ENCODE peak calls at places on chromosomes 2 and 18, in five cellular contexts. X is left lung, O is thoracic aorta, I is prostate gland, N is IMR-90. U is an unnamed sample.

GRCh38 chr2:158191076-158191566 is 89.4 kb downstream of the UPP2 start:
- DNase-seq in X (no peak), I (no peak), O (no peak), N (no peak), U (no peak)

GRCh38 chr2:192307530-192307929 is 112.8 kb upstream of the TMEFF2 start:
- DNase-seq in I (no peak), N (peak; percentile 17), O (no peak), X (no peak), U (no peak)

GRCh38 chr2:51032748-51033355 is 920 bp upstream of the NRXN1 start:
- DNase-seq in X (no peak), N (no peak), O (no peak), I (no peak), U (no peak)

GRCh38 chr18:1292167-1292566 is 387.5 kb downstream of the ADCYAP1 start:
- DNase-seq in I (no peak), O (no peak), X (no peak), N (no peak), U (no peak)

GRCh38 chr2:173149491-173149890 is 73.8 kb downstream of the MAP3K20 start:
- DNase-seq in N (no peak), I (no peak), O (no peak), X (no peak), U (no peak)

GRCh38 chr2:155190342-155190741 is 491.8 kb downstream of the KCNJ3 start:
- DNase-seq in X (no peak), I (no peak), N (no peak), O (no peak), U (no peak)

GRCh38 chr2:231941673-231942072 is 15.5 kb upstream of the NPPC start:
- DNase-seq in X (no peak), N (no peak), O (no peak), I (no peak), U (no peak)

GRCh38 chr18:23377669-23378469 is 75.2 kb upstream of the RIOK3 start:
- DNase-seq in N (peak; percentile 92), O (no peak), I (no peak), X (no peak), U (no peak)

GRCh38 chr2:123514808-123515207 is 510.3 kb upstream of the CNTNAP5 start:
- DNase-seq in I (no peak), N (no peak), O (no peak), X (no peak), U (no peak)

GRCh38 chr18:43661570-43661969 is 384.3 kb upstream of the SYT4 start:
- DNase-seq in X (no peak), O (no peak), I (no peak), N (peak; percentile 83), U (no peak)

GRCh38 chr18:9965711-9966624 is 52.2 kb downstream of the VAPA start:
- DNase-seq in X (no peak), I (no peak), O (no peak), N (peak; percentile 58), U (no peak)

GRCh38 chr2:160054984-160055725 is 7.3 kb downstream of the PLA2R1 start:
- DNase-seq in X (no peak), O (no peak), N (no peak), I (no peak), U (no peak)

GRCh38 chr2:144358979-144359541 is 160.9 kb downstream of the ZEB2 start:
- DNase-seq in O (no peak), N (peak; percentile 71), X (no peak), I (no peak), U (no peak)

GRCh38 chr2:103810875-103811274 is 1043.0 kb upstream of the POU3F3 start:
- DNase-seq in I (no peak), O (no peak), X (no peak), N (no peak), U (no peak)

GRCh38 chr18:79519751-79520472 is 124.2 kb downstream of the NFATC1 start:
- DNase-seq in O (no peak), X (no peak), I (no peak), N (peak; percentile 38), U (no peak)

GRCh38 chr2:169185711-169186110 is 116.3 kb downstream of the DHRS9 start:
- DNase-seq in O (no peak), I (no peak), N (no peak), X (no peak), U (no peak)

GRCh38 chr2:143475131-143475784 is 346.0 kb downstream of the ARHGAP15 start:
- DNase-seq in N (peak; percentile 24), X (no peak), O (no peak), I (no peak), U (no peak)

GRCh38 chr2:74831693-74832530 is 2.0 kb upstream of the HK2 start:
- DNase-seq in I (no peak), O (no peak), N (peak; percentile 62), X (no peak), U (no peak)

GRCh38 chr2:42961385-42961800 is 169.0 kb upstream of the HAAO start:
- DNase-seq in N (no peak), I (no peak), O (peak; percentile 46), X (no peak), U (peak; percentile 47)

GRCh38 chr2:75055820-75056675 is 97.6 kb downstream of the POLE4 start:
- DNase-seq in I (no peak), N (peak; percentile 38), X (no peak), O (no peak), U (no peak)

GRCh38 chr2:6301426-6301825 is 564.3 kb downstream of the CMPK2 start:
- DNase-seq in N (no peak), O (no peak), I (no peak), X (no peak), U (no peak)

GRCh38 chr2:183078467-183079334 is at the start of gene DUSP19:
- DNase-seq in N (peak; percentile 91), O (peak; percentile 68), I (peak; percentile 96), X (peak; percentile 82), U (peak; percentile 79)

GRCh38 chr2:151576080-151576479 is 158.2 kb downstream of the NEB start:
- DNase-seq in N (no peak), X (peak; percentile 70), O (no peak), I (no peak), U (no peak)

GRCh38 chr18:45951021-45951714 is 16.0 kb downstream of the EPG5 start:
- DNase-seq in I (no peak), O (no peak), X (no peak), N (peak; percentile 90), U (no peak)

GRCh38 chr18:48871391-48872166 is 79.2 kb downstream of the SMAD7 start:
- DNase-seq in N (no peak), I (no peak), X (no peak), O (no peak), U (no peak)

GRCh38 chr2:190978389-190979053 is 35.5 kb downstream of the STAT1 start:
- DNase-seq in N (peak; percentile 85), I (no peak), O (no peak), X (no peak), U (no peak)

GRCh38 chr2:146853741-146854444 is 990.9 kb upstream of the ACVR2A start:
- DNase-seq in N (peak; percentile 12), I (no peak), X (no peak), O (no peak), U (no peak)

GRCh38 chr18:62521588-62521987 is 1.2 kb upstream of the ZCCHC2 start:
- DNase-seq in X (no peak), N (no peak), O (no peak), I (no peak), U (no peak)

GRCh38 chr2:183032200-183032794 is 6.0 kb downstream of the NCKAP1 start:
- DNase-seq in X (no peak), I (no peak), N (peak; percentile 64), O (no peak), U (no peak)

GRCh38 chr2:74414913-74415761 is 6.3 kb downstream of the C2orf81 start:
- DNase-seq in I (peak; percentile 29), X (no peak), O (no peak), N (no peak), U (peak; percentile 73)

GRCh38 chr2:235300368-235301201 is 193.3 kb upstream of the AGAP1 start:
- DNase-seq in O (no peak), N (peak; percentile 55), X (no peak), I (no peak), U (no peak)

GRCh38 chr2:9244985-9245544 is 38.5 kb downstream of the ASAP2 start:
- DNase-seq in N (no peak), I (no peak), X (no peak), O (no peak), U (peak; percentile 59)
- H3K4me1 ChIP-seq in N (peaks cover 33% of the 10 kb centered on the region), I (no peaks in the 10 kb centered on the region), X (peaks cover 23% of the 10 kb centered on the region), O (peaks cover 84% of the 10 kb centered on the region), U (peaks cover 55% of the 10 kb centered on the region)

GRCh38 chr2:176003958-176004357 is 1.9 kb upstream of the LNPK start:
- DNase-seq in I (no peak), N (no peak), X (no peak), O (no peak), U (no peak)
- H3K4me3 ChIP-seq in I (no peak overlapping the region), N (no peak overlapping the region), X (no peak overlapping the region), O (no peak overlapping the region), U (no peak overlapping the region)

DNA sequence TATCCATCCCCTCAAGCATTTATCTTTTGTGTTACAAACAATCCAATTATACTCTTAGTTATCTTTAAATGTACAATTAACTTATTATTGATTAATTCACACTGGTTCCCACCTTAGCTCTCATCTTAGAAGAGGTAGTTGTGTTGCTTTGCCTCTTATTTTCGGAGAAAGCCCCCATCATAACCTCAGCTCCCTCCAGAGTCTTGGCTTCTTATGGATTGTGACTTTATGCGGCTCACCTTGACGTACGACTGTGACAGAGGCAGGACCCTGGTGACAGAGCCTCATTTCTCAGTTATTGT is 132.9 kb downstream of the SPTBN1 start:
- DNase-seq in N (no peak), O (no peak), I (no peak), X (no peak), U (no peak)
- H3K4me1 ChIP-seq in N (peaks cover 11% of the 10 kb centered on the region), O (peaks cover 49% of the 10 kb centered on the region), I (no peaks in the 10 kb centered on the region), X (peaks cover 89% of the 10 kb centered on the region), U (peaks cover 52% of the 10 kb centered on the region)

GRCh38 chr2:56199492-56199891 is 15.7 kb downstream of the CCDC85A start:
- DNase-seq in O (no peak), I (no peak), N (peak; percentile 62), X (no peak), U (no peak)
- H3K4me3 ChIP-seq in O (no peak overlapping the region), I (no peak overlapping the region), N (no peak overlapping the region), X (no peak overlapping the region), U (no peak overlapping the region)

GRCh38 chr2:181991171-181991885 is 5.7 kb downstream of the PPP1R1C start:
- DNase-seq in I (no peak), N (no peak), X (no peak), O (no peak), U (no peak)
- H3K4me1 ChIP-seq in I (no peaks in the 10 kb centered on the region), N (no peaks in the 10 kb centered on the region), X (no peaks in the 10 kb centered on the region), O (no peaks in the 10 kb centered on the region), U (no peaks in the 10 kb centered on the region)

GRCh38 chr2:174781996-174782395 is 17.7 kb upstream of the CHRNA1 start:
- DNase-seq in O (no peak), X (no peak), I (no peak), N (no peak), U (no peak)
- H3K4me3 ChIP-seq in O (no peak overlapping the region), X (no peak overlapping the region), I (no peak overlapping the region), N (no peak overlapping the region), U (no peak overlapping the region)

DNA sequence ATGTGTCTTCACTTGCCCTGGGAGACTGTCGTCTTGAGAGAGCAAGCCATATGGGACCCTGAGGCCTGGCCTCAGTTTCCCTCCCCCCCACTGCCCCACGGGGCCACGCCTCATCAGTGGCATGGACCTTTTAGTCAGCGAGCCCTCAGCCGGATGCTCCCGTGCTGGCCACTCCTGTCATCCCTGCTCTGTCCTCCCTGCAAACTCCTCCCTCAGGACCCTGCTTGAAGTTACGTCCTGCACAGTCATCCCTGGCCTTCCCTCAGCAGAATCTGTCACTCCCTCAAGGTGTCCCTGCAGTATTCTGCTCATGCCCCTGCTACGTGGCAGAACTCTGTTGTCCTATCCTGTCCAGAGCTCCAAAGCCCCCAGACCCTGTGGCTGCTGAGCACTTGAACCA is 265.1 kb downstream of the NEDD4L start:
- DNase-seq in X (no peak), O (no peak), I (no peak), N (no peak), U (no peak)
- H3K4me1 ChIP-seq in X (peaks cover 18% of the 10 kb centered on the region), O (peaks cover 11% of the 10 kb centered on the region), I (peaks cover 14% of the 10 kb centered on the region), N (peaks cover 2% of the 10 kb centered on the region), U (peaks cover 27% of the 10 kb centered on the region)